ENCODE peak calls at places on chromosomes 3 and 15, in six cellular contexts. D is D721Med; Y is CD4-positive, alpha-beta T cell; R is pancreas; N is RWPE1; A is AG10803. Q is an unnamed sample.

GRCh38 chr15:89912145-89912673 is 543 bp downstream of the ARPIN start:
- DNase-seq in D (no peak), Y (no peak), R (peak), N (peak), A (peak), Q (no peak)

GRCh38 chr3:73419179-73419803 is 205.4 kb downstream of the PDZRN3 start:
- DNase-seq in D (no peak), Y (no peak), R (no peak), N (no peak), A (peak), Q (no peak)

GRCh38 chr3:53721187-53721946 is 124.9 kb downstream of the CHDH start:
- DNase-seq in D (no peak), Y (no peak), R (no peak), N (no peak), A (no peak), Q (no peak)

GRCh38 chr3:143443851-143444331 is 324.3 kb downstream of the CHST2 start:
- DNase-seq in D (no peak), Y (no peak), R (no peak), N (peak), A (peak), Q (no peak)

GRCh38 chr3:61927332-61927731 is 366.0 kb downstream of the PTPRG start:
- DNase-seq in D (no peak), Y (no peak), R (peak), N (no peak), A (peak), Q (no peak)

GRCh38 chr3:12837295-12837986 is 3.9 kb downstream of the RPL32 start:
- DNase-seq in D (no peak), Y (no peak), R (no peak), N (no peak), A (no peak), Q (no peak)

GRCh38 chr15:82646250-82647044 is 716 bp downstream of the CPEB1 start:
- DNase-seq in D (no peak), Y (no peak), R (peak), N (no peak), A (no peak), Q (no peak)

GRCh38 chr3:13887746-13888300 is 8.0 kb upstream of the WNT7A start:
- DNase-seq in D (no peak), Y (no peak), R (no peak), N (no peak), A (no peak), Q (no peak)

GRCh38 chr3:179375091-179375999 is 27.8 kb downstream of the MFN1 start:
- DNase-seq in D (no peak), Y (no peak), R (no peak), N (no peak), A (no peak), Q (no peak)

GRCh38 chr3:141104151-141104741 is 53.1 kb downstream of the SPSB4 start:
- DNase-seq in D (no peak), Y (no peak), R (peak), N (no peak), A (no peak), Q (no peak)

GRCh38 chr15:35362195-35362829 is 183.7 kb downstream of the DPH6 start:
- DNase-seq in D (no peak), Y (no peak), R (no peak), N (no peak), A (peak), Q (no peak)

GRCh38 chr3:50539887-50540286 is 27.7 kb downstream of the C3orf18 start:
- DNase-seq in D (no peak), Y (no peak), R (no peak), N (peak), A (no peak), Q (no peak)

GRCh38 chr3:171353423-171353822 is 106.8 kb downstream of the TNIK start:
- DNase-seq in D (no peak), Y (no peak), R (no peak), N (peak), A (no peak), Q (no peak)

GRCh38 chr15:45307230-45307924 is 55.3 kb downstream of the SLC28A2 start:
- DNase-seq in D (no peak), Y (no peak), R (no peak), N (peak), A (peak), Q (peak)

GRCh38 chr3:141399979-141400971 is 32.0 kb downstream of the ZBTB38 start:
- DNase-seq in D (no peak), Y (no peak), R (peak), N (no peak), A (peak), Q (no peak)

GRCh38 chr3:32305477-32305876 is 67.0 kb downstream of the CMTM8 start:
- DNase-seq in D (no peak), Y (no peak), R (no peak), N (no peak), A (no peak), Q (no peak)

GRCh38 chr15:50145451-50145872 is 26.4 kb upstream of the ATP8B4 start:
- DNase-seq in D (no peak), Y (no peak), R (no peak), N (peak), A (peak), Q (peak)

GRCh38 chr3:152834354-152835310 is at the start of gene P2RY1:
- DNase-seq in D (no peak), Y (no peak), R (peak), N (peak), A (peak), Q (peak)
- TF ChIP-seq CTCF in D (no peak), Y (no peak), R (no peak), N (no peak), A (no peak), Q (no peak)

GRCh38 chr3:15557511-15557946 is 36.0 kb upstream of the COLQ start:
- DNase-seq in D (no peak), Y (peak), R (peak), N (peak), A (peak), Q (peak)
- TF ChIP-seq CTCF in D (peak), Y (peak), R (peak), N (peak), A (peak), Q (peak)

DNA sequence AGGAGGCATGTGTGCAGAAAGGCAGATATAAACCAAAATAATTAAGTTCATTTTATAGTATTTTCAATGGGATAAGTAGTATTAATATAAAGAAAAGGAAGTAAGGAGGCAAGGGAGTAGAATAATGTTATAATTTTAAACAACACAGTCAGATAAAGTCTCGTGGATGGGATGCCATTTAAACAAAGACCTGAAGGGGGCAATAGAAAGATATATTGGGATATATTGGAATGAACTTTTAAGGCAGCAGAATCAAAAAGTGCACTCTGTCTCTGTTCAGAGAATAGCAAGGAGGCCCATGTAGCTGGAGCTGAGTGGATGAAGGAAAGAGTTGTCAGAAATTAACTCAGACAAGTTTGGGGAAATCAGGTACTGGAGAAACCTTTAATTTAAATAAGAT is 158.7 kb downstream of the CGGBP1 start:
- DNase-seq in D (no peak), Y (no peak), R (no peak), N (no peak), A (no peak), Q (peak)
- TF ChIP-seq CTCF in D (no peak), Y (no peak), R (no peak), N (no peak), A (peak), Q (no peak)

GRCh38 chr15:58842713-58843396 is 71.8 kb downstream of the MINDY2 start:
- DNase-seq in D (no peak), Y (no peak), R (no peak), N (no peak), A (no peak), Q (peak)

GRCh38 chr15:58840048-58840447 is 68.9 kb downstream of the MINDY2 start:
- DNase-seq in D (no peak), Y (no peak), R (no peak), N (no peak), A (peak), Q (no peak)

GRCh38 chr15:58839485-58839884 is 68.4 kb downstream of the MINDY2 start:
- DNase-seq in D (no peak), Y (no peak), R (no peak), N (peak), A (peak), Q (peak)
- TF ChIP-seq CTCF in D (peak), Y (peak), R (no peak), N (peak), A (peak), Q (peak)

DNA sequence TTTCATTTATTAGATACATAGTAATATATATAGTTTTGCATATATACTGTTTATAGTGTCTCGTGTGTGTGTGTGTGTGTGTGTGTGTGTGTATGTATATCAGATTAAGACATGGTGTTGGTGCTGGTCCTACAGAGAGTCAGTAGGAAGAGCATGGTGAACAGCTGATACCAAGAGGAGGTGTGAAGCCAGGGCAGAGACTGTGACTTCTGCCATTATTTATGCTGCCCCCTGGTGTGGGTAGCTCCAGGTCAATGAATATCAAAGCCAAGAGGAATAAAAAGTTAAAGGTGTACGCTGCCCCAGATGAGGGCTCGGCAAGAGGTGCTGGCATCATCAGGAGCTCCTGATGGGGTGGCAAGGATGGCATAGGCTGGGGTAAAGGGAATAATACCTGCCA is 299.5 kb upstream of the RASGRP1 start:
- DNase-seq in D (no peak), Y (no peak), R (no peak), N (no peak), A (no peak), Q (no peak)
- TF ChIP-seq CTCF in D (no peak), Y (no peak), R (no peak), N (no peak), A (peak), Q (no peak)